ENCODE peak calls at places on chromosomes 7 and 10, in four cellular contexts. One of them, this sample, is unnamed.

GRCh38 chr10:18159596-18159995 is 19.4 kb downstream of the CACNB2 start:
- DNase-seq in cardiac fibroblast: peak
- DNase-seq in prostate gland: no peak
- DNase-seq in mesothelial cell of epicardium: no peak
- DNase-seq in this sample: no peak

GRCh38 chr10:4426866-4427265 is 399.1 kb upstream of the AKR1E2 start:
- DNase-seq in prostate gland: no peak
- DNase-seq in mesothelial cell of epicardium: no peak
- DNase-seq in cardiac fibroblast: no peak
- DNase-seq in this sample: no peak

GRCh38 chr7:151013728-151014497 is 10.4 kb downstream of the ATG9B start:
- DNase-seq in cardiac fibroblast: peak
- DNase-seq in prostate gland: peak
- DNase-seq in mesothelial cell of epicardium: peak
- DNase-seq in this sample: no peak

GRCh38 chr10:49359349-49360231 is 36.3 kb downstream of the DRGX start:
- DNase-seq in prostate gland: no peak
- DNase-seq in cardiac fibroblast: peak
- DNase-seq in mesothelial cell of epicardium: no peak
- DNase-seq in this sample: no peak

GRCh38 chr7:151058766-151059361 is 525 bp upstream of the SLC4A2 start:
- DNase-seq in prostate gland: no peak
- DNase-seq in cardiac fibroblast: peak
- DNase-seq in mesothelial cell of epicardium: no peak
- DNase-seq in this sample: no peak

GRCh38 chr10:70760271-70760787 is 24.8 kb downstream of the TBATA start:
- DNase-seq in prostate gland: no peak
- DNase-seq in mesothelial cell of epicardium: no peak
- DNase-seq in cardiac fibroblast: no peak
- DNase-seq in this sample: no peak

GRCh38 chr10:3780766-3781457 is 4.1 kb downstream of the KLF6 start:
- DNase-seq in prostate gland: no peak
- DNase-seq in mesothelial cell of epicardium: no peak
- DNase-seq in cardiac fibroblast: peak
- DNase-seq in this sample: no peak

GRCh38 chr7:2758673-2759603 is 70.9 kb downstream of the AMZ1 start:
- DNase-seq in mesothelial cell of epicardium: no peak
- DNase-seq in cardiac fibroblast: no peak
- DNase-seq in prostate gland: no peak
- DNase-seq in this sample: no peak

GRCh38 chr7:134613623-134614347 is 32.9 kb upstream of the BPGM start:
- DNase-seq in prostate gland: no peak
- DNase-seq in cardiac fibroblast: peak
- DNase-seq in mesothelial cell of epicardium: no peak
- DNase-seq in this sample: no peak

GRCh38 chr7:55086413-55087201 is 67.8 kb downstream of the EGFR start:
- DNase-seq in cardiac fibroblast: peak
- DNase-seq in mesothelial cell of epicardium: no peak
- DNase-seq in prostate gland: no peak
- DNase-seq in this sample: no peak

GRCh38 chr7:114761973-114762372 is 159.9 kb upstream of the MDFIC start:
- DNase-seq in cardiac fibroblast: no peak
- DNase-seq in prostate gland: no peak
- DNase-seq in mesothelial cell of epicardium: no peak
- DNase-seq in this sample: no peak

GRCh38 chr7:95798401-95798930 is 26.1 kb downstream of the DYNC1I1 start:
- DNase-seq in mesothelial cell of epicardium: no peak
- DNase-seq in prostate gland: no peak
- DNase-seq in cardiac fibroblast: peak
- DNase-seq in this sample: no peak

GRCh38 chr7:64882341-64883112 is 20.5 kb upstream of the ZNF273 start:
- DNase-seq in cardiac fibroblast: peak
- DNase-seq in mesothelial cell of epicardium: peak
- DNase-seq in prostate gland: peak
- DNase-seq in this sample: peak

GRCh38 chr7:158017226-158018060 is 570.2 kb downstream of the PTPRN2 start:
- DNase-seq in prostate gland: no peak
- DNase-seq in mesothelial cell of epicardium: no peak
- DNase-seq in cardiac fibroblast: no peak
- DNase-seq in this sample: peak

GRCh38 chr7:123355576-123356195 is 155.9 kb upstream of the SLC13A1 start:
- DNase-seq in mesothelial cell of epicardium: no peak
- DNase-seq in cardiac fibroblast: peak
- DNase-seq in prostate gland: no peak
- DNase-seq in this sample: no peak

GRCh38 chr7:129615018-129615417 is 3.5 kb downstream of the NRF1 start:
- DNase-seq in prostate gland: no peak
- DNase-seq in mesothelial cell of epicardium: no peak
- DNase-seq in cardiac fibroblast: no peak
- DNase-seq in this sample: no peak

GRCh38 chr7:157302314-157302711 is 34.5 kb upstream of the DNAJB6 start:
- DNase-seq in cardiac fibroblast: peak
- DNase-seq in prostate gland: peak
- DNase-seq in mesothelial cell of epicardium: no peak
- DNase-seq in this sample: no peak

GRCh38 chr7:36923831-36924555 is 199.7 kb upstream of the AOAH start:
- DNase-seq in mesothelial cell of epicardium: no peak
- DNase-seq in cardiac fibroblast: no peak
- DNase-seq in prostate gland: no peak
- DNase-seq in this sample: no peak

DNA sequence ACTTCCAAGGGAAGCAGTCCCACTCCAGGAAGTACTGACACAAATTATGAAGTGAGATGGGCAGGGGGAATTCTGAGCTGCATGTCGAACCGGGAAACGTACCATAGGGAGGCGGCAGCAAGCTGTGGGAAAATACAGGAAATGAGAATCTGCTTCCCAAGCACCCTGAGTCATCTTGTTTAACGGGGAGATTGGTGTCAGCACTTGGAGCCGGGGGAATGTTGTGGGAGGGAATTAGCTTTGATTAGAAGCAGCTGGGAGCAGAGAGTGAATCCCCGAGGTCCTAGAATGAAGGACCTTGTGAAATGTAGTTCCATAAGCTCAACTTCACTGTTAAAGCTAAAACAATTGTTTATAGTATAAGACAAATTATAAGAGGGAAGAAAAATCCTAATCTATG is 141.4 kb upstream of the PRKCQ start:
- DNase-seq in prostate gland: no peak
- DNase-seq in cardiac fibroblast: peak
- DNase-seq in mesothelial cell of epicardium: no peak
- DNase-seq in this sample: no peak
- TF ChIP-seq CTCF in prostate gland: no peak
- TF ChIP-seq CTCF in cardiac fibroblast: peak
- TF ChIP-seq CTCF in mesothelial cell of epicardium: no peak
- TF ChIP-seq CTCF in this sample: no peak

DNA sequence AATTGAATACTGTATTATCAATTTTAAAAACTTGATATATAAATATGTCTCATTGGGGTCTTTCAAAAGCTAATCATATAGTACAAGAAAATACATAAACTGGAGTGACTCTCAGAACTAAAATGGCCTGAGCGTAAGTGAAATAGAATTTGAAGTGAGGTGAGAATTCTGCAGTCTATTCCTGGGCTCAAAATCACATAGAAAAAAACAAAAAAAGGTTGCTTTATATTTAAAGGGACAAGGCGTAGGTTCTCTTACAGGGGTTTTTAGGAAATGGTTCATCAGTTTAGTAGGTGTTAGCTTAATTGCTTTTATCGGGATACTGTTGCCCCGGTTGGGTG is 36.7 kb upstream of the PRSS1 start:
- DNase-seq in cardiac fibroblast: no peak
- DNase-seq in mesothelial cell of epicardium: no peak
- DNase-seq in prostate gland: no peak
- DNase-seq in this sample: no peak
- TF ChIP-seq CTCF in cardiac fibroblast: no peak
- TF ChIP-seq CTCF in mesothelial cell of epicardium: no peak
- TF ChIP-seq CTCF in prostate gland: no peak
- TF ChIP-seq CTCF in this sample: peak

GRCh38 chr10:80458638-80459037 is 4.5 kb downstream of the TSPAN14 start:
- DNase-seq in mesothelial cell of epicardium: no peak
- DNase-seq in cardiac fibroblast: no peak
- DNase-seq in prostate gland: no peak
- DNase-seq in this sample: no peak

GRCh38 chr10:80455461-80456345 is 1.6 kb downstream of the TSPAN14 start:
- DNase-seq in prostate gland: no peak
- DNase-seq in cardiac fibroblast: no peak
- DNase-seq in mesothelial cell of epicardium: no peak
- DNase-seq in this sample: no peak

GRCh38 chr10:80458263-80458625 is 4.1 kb downstream of the TSPAN14 start:
- DNase-seq in prostate gland: no peak
- DNase-seq in cardiac fibroblast: no peak
- DNase-seq in mesothelial cell of epicardium: no peak
- DNase-seq in this sample: no peak

GRCh38 chr10:80459047-80459865 is 5.1 kb downstream of the TSPAN14 start:
- DNase-seq in prostate gland: peak
- DNase-seq in mesothelial cell of epicardium: no peak
- DNase-seq in cardiac fibroblast: peak
- DNase-seq in this sample: no peak

DNA sequence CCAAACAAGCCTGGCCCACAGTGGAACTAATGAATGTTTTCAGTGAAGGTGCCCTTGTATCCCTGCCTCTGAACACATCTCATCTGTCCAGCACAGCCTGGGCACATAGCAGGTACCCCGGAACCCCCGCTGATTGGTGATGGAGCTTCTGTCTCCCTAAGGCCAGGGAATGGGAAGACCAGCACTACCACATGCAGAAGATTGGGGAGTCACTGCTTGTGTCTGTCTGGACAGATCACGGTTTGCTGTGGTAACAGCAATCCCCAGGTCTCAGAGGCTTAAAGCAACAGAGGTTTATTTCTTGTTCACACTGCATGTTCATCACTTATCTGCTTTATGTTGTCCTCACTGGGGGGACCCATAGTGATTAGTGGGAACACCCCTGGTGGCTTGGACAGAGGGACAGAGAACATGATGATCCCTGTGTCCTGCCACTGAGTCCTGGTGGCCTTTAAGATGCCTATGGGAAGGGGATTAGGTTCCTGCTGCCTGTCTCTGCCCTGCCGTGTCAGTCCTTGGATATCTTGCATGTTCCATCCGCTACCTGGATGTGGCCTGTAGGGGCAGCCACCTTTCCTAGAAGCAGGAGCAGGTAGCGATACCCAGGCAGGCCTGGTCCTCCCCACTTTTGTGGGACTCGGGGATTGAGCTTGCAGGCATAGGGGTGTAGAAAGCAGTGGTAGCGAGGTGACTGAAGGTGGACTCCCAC is 3.6 kb downstream of the TSPAN14 start:
- DNase-seq in mesothelial cell of epicardium: no peak
- DNase-seq in prostate gland: no peak
- DNase-seq in cardiac fibroblast: no peak
- DNase-seq in this sample: no peak
- TF ChIP-seq CTCF in mesothelial cell of epicardium: no peak
- TF ChIP-seq CTCF in prostate gland: no peak
- TF ChIP-seq CTCF in cardiac fibroblast: no peak
- TF ChIP-seq CTCF in this sample: peak

GRCh38 chr7:145331076-145331475 is 495.2 kb upstream of the TPK1 start:
- DNase-seq in mesothelial cell of epicardium: no peak
- DNase-seq in prostate gland: no peak
- DNase-seq in cardiac fibroblast: no peak
- DNase-seq in this sample: no peak
- TF ChIP-seq CTCF in mesothelial cell of epicardium: no peak
- TF ChIP-seq CTCF in prostate gland: no peak
- TF ChIP-seq CTCF in cardiac fibroblast: no peak
- TF ChIP-seq CTCF in this sample: peak